ENCODE peak calls at places on chromosomes 1 and 21, in nine cellular contexts. Y is naive thymus-derived CD4-positive, alpha-beta T cell; U is vagina; M is A172; X is DMS 273 treated with DMSO at 0.1 percent for 48 hours; D is stimulated activated CD4-positive, alpha-beta T cell treated with anti-CD3 and anti-CD28 coated beads, TNF-alpha, amount 100 ng/mL, for 48 hours; S is GM23248; H is CD4-positive, alpha-beta T cell; J is NCI-H1694 treated with DMSO at 0.1 percent for 48 hours. Z is an unnamed sample.

GRCh38 chr1:52190500-52191252 is 48.8 kb downstream of the ZFYVE9 start:
- DNase-seq in Y (no peak), U (no peak), M (no peak), X (no peak), D (no peak), S (no peak), H (no peak), J (no peak), Z (no peak)

GRCh38 chr1:156122519-156123355 is 8.2 kb downstream of the LMNA start:
- DNase-seq in Y (no peak), U (no peak), M (peak), X (peak), D (no peak), S (peak), H (no peak), J (peak), Z (peak)

GRCh38 chr1:183931646-183932271 is 105.8 kb downstream of the COLGALT2 start:
- DNase-seq in Y (no peak), U (no peak), M (no peak), X (no peak), D (no peak), S (peak), H (no peak), J (no peak), Z (no peak)

GRCh38 chr21:35651166-35651565 is 409.2 kb downstream of the SETD4 start:
- DNase-seq in Y (no peak), U (no peak), M (no peak), X (no peak), D (no peak), S (no peak), H (no peak), J (no peak), Z (no peak)

GRCh38 chr1:230113605-230114241 is 46.7 kb downstream of the GALNT2 start:
- DNase-seq in Y (no peak), U (no peak), M (peak), X (no peak), D (no peak), S (peak), H (no peak), J (no peak), Z (peak)

GRCh38 chr21:44758781-44759627 is 42.6 kb downstream of the UBE2G2 start:
- DNase-seq in Y (no peak), U (no peak), M (no peak), X (no peak), D (no peak), S (no peak), H (no peak), J (no peak), Z (no peak)

GRCh38 chr1:53618218-53619087 is 120.5 kb downstream of the GLIS1 start:
- DNase-seq in Y (no peak), U (no peak), M (no peak), X (no peak), D (no peak), S (no peak), H (no peak), J (no peak), Z (no peak)

GRCh38 chr1:225747566-225747965 is 30.1 kb upstream of the SRP9 start:
- DNase-seq in Y (no peak), U (no peak), M (peak), X (no peak), D (no peak), S (peak), H (no peak), J (no peak), Z (no peak)

Z was measured in PC-3.